ENCODE peak calls at places on chromosomes 5 and 9, in five cellular contexts. C, F, M, Z and B are unnamed samples.

GRCh38 chr5:42825422-42826148 is 13.9 kb upstream of the SELENOP start:
- DNase-seq in C (no peak), F (no peak), M (no peak), Z (no peak), B (no peak)

GRCh38 chr5:158119852-158120708 is 261.1 kb upstream of the CLINT1 start:
- DNase-seq in Z (no peak), F (no peak), M (no peak), C (no peak), B (no peak)

GRCh38 chr9:69584746-69585145 is 87.4 kb downstream of the APBA1 start:
- DNase-seq in Z (no peak), C (no peak), F (no peak), M (no peak), B (no peak)

GRCh38 chr9:33447404-33448158 is at the start of gene AQP3:
- DNase-seq in Z (peak; percentile 62), M (peak; percentile 73), C (peak; percentile 77), F (no peak), B (peak; percentile 29)

GRCh38 chr9:104969116-104969515 is 41.2 kb upstream of the ABCA1 start:
- DNase-seq in F (no peak), C (no peak), M (no peak), Z (no peak), B (no peak)

GRCh38 chr9:133528001-133528886 is 3.5 kb upstream of the MYMK start:
- DNase-seq in Z (no peak), M (no peak), F (no peak), C (no peak), B (no peak)

GRCh38 chr5:102959055-102959454 is 160.9 kb downstream of the GIN1 start:
- DNase-seq in F (no peak), Z (peak; percentile 55), C (no peak), M (no peak), B (no peak)

GRCh38 chr5:71778678-71779276 is 59.7 kb downstream of the CARTPT start:
- DNase-seq in F (no peak), M (no peak), Z (peak; percentile 66), C (no peak), B (no peak)

GRCh38 chr9:119366909-119367690 is 2.1 kb downstream of the BRINP1 start:
- DNase-seq in Z (no peak), M (no peak), F (no peak), C (no peak), B (no peak)

GRCh38 chr5:141343242-141343952 is at the start of gene PCDHGA3:
- DNase-seq in F (no peak), C (peak; percentile 37), M (no peak), Z (peak; percentile 46), B (no peak)

GRCh38 chr5:68049053-68049713 is 166.4 kb upstream of the PIK3R1 start:
- DNase-seq in F (no peak), Z (no peak), C (no peak), M (no peak), B (no peak)

GRCh38 chr5:37776826-37777225 is 63.0 kb downstream of the GDNF start:
- DNase-seq in C (no peak), Z (no peak), F (no peak), M (no peak), B (no peak)

GRCh38 chr5:9888517-9888916 is 258.4 kb upstream of the TAS2R1 start:
- DNase-seq in F (no peak), M (no peak), Z (no peak), C (no peak), B (no peak)

GRCh38 chr5:87081511-87082372 is 185.9 kb upstream of the RASA1 start:
- DNase-seq in F (no peak), C (peak; percentile 47), M (no peak), Z (peak; percentile 23), B (no peak)

GRCh38 chr5:139481122-139481533 is 1.4 kb downstream of the STING1 start:
- DNase-seq in M (peak; percentile 77), Z (no peak), F (no peak), C (no peak), B (no peak)

GRCh38 chr5:6449465-6450158 is 953 bp downstream of the UBE2QL1 start:
- DNase-seq in C (no peak), M (no peak), F (no peak), Z (no peak), B (no peak)

GRCh38 chr9:37903581-37903830 is 421 bp downstream of the SLC25A51 start:
- DNase-seq in M (no peak), C (no peak), Z (peak; percentile 42), F (peak; percentile 68), B (no peak)

GRCh38 chr5:850511-851006 is at the start of gene ZDHHC11:
- DNase-seq in C (no peak), F (no peak), M (peak; percentile 12), Z (no peak), B (no peak)

GRCh38 chr9:124258765-124259272 is 1.1 kb downstream of the NEK6 start:
- DNase-seq in C (no peak), F (no peak), M (no peak), Z (peak; percentile 39), B (no peak)

GRCh38 chr5:7667216-7667767 is 183.6 kb downstream of the CFAP90 start:
- DNase-seq in C (no peak), F (no peak), Z (no peak), M (no peak), B (no peak)

GRCh38 chr5:177339107-177339638 is 12.3 kb downstream of the LMAN2 start:
- DNase-seq in Z (no peak), M (no peak), C (no peak), F (no peak), B (no peak)

GRCh38 chr5:122967085-122967484 is 69.4 kb downstream of the PPIC start:
- DNase-seq in Z (no peak), C (no peak), F (no peak), M (no peak), B (no peak)

GRCh38 chr5:29543501-29543900 is 1650.0 kb upstream of the CDH6 start:
- DNase-seq in F (no peak), C (no peak), M (no peak), Z (no peak), B (no peak)

GRCh38 chr9:99023831-99024230 is 80.1 kb downstream of the COL15A1 start:
- DNase-seq in F (no peak), C (no peak), Z (no peak), M (peak; percentile 36), B (no peak)

GRCh38 chr5:133885566-133885965 is 82.9 kb downstream of the C5orf15 start:
- DNase-seq in C (no peak), F (no peak), Z (no peak), M (no peak), B (no peak)

GRCh38 chr5:139091439-139092156 is 106.6 kb downstream of the SIL1 start:
- DNase-seq in M (peak; percentile 49), F (no peak), Z (peak; percentile 30), C (no peak), B (no peak)

GRCh38 chr9:88791105-88791805 is 200.0 kb upstream of the S1PR3 start:
- DNase-seq in F (no peak), C (no peak), Z (no peak), M (no peak), B (no peak)

GRCh38 chr9:69949396-69949795 is 94.3 kb upstream of the MAMDC2 start:
- DNase-seq in C (no peak), F (no peak), M (no peak), Z (no peak), B (no peak)